ENCODE peak calls at places on chromosomes 13 and 19, in eight cellular contexts. H is cardiac muscle cell; O is tibial artery; L is effector memory CD4-positive, alpha-beta T cell; D is left ventricle myocardium inferior; I is left lung; P is CD8-positive, alpha-beta memory T cell; M is uterus. C is an unnamed sample.
A peak's percentile ranks its signal among the peaks of the same experiment; 100 is the strongest.

GRCh38 chr19:49758292-49758691 is 4.8 kb downstream of the TSKS start:
- DNase-seq in L (no peak), H (no peak), P (no peak), O (no peak), D (no peak), I (no peak), M (no peak), C (no peak)

GRCh38 chr19:29664753-29665214 is 477 bp upstream of the PLEKHF1 start:
- DNase-seq in L (no peak), P (no peak), O (no peak), H (no peak), M (no peak), D (no peak), I (no peak), C (no peak)

GRCh38 chr19:10835089-10835753 is 791 bp downstream of the TMED1 start:
- DNase-seq in O (no peak), H (no peak), M (no peak), D (no peak), L (no peak), I (no peak), P (no peak), C (no peak)

GRCh38 chr19:6108721-6109633 is 1.3 kb downstream of the RFX2 start:
- DNase-seq in L (peak; percentile 26), P (peak; percentile 27), O (peak; percentile 90), H (no peak), D (peak; percentile 63), M (peak; percentile 80), I (peak; percentile 72), C (no peak)

GRCh38 chr13:79749556-79749955 is 268.6 kb downstream of the NDFIP2 start:
- DNase-seq in M (no peak), L (no peak), D (no peak), O (no peak), I (no peak), P (no peak), H (no peak), C (no peak)

GRCh38 chr13:106133025-106133424 is 402.4 kb downstream of the EFNB2 start:
- DNase-seq in P (no peak), I (no peak), D (no peak), L (no peak), H (no peak), O (no peak), M (no peak), C (no peak)

GRCh38 chr19:54430306-54431254 is 15.3 kb downstream of the TTYH1 start:
- DNase-seq in P (peak; percentile 40), D (peak; percentile 47), H (peak; percentile 89), M (no peak), I (no peak), O (no peak), L (no peak), C (peak; percentile 20)

GRCh38 chr13:51682691-51683090 is 98.4 kb downstream of the WDFY2 start:
- DNase-seq in M (no peak), I (no peak), L (no peak), O (no peak), P (no peak), H (no peak), D (no peak), C (no peak)

GRCh38 chr13:114124486-114124885 is 7.9 kb downstream of the RASA3 start:
- DNase-seq in L (no peak), O (no peak), M (no peak), H (no peak), D (no peak), I (no peak), P (no peak), C (no peak)

GRCh38 chr19:53945441-53945840 is 17.3 kb upstream of the CACNG8 start:
- DNase-seq in M (no peak), I (no peak), H (no peak), D (no peak), P (no peak), L (no peak), O (no peak), C (peak; percentile 28)

GRCh38 chr19:44725684-44726083 is 22.8 kb upstream of the BCL3 start:
- DNase-seq in D (no peak), H (no peak), L (no peak), P (no peak), O (no peak), I (no peak), M (no peak), C (no peak)

GRCh38 chr19:11295665-11296245 is at the start of gene TSPAN16:
- DNase-seq in M (no peak), I (no peak), O (no peak), P (no peak), L (no peak), H (no peak), D (no peak), C (no peak)

GRCh38 chr13:38265135-38265497 is 84.5 kb upstream of the UFM1 start:
- DNase-seq in I (peak; percentile 70), O (no peak), P (no peak), H (no peak), L (no peak), M (no peak), D (no peak), C (no peak)

GRCh38 chr13:31179754-31180153 is 18.1 kb upstream of the HSPH1 start:
- DNase-seq in M (no peak), O (no peak), I (no peak), H (no peak), L (no peak), P (no peak), D (no peak), C (no peak)

GRCh38 chr19:20154636-20155035 is 12.4 kb upstream of the ZNF486 start:
- DNase-seq in P (no peak), I (no peak), O (no peak), L (no peak), H (no peak), M (no peak), D (no peak), C (no peak)

GRCh38 chr19:53883231-53883661 is 1.2 kb downstream of the PRKCG start:
- DNase-seq in H (no peak), D (no peak), L (no peak), P (no peak), O (no peak), I (no peak), M (no peak), C (no peak)

GRCh38 chr13:53254495-53254894 is 225.9 kb downstream of the OLFM4 start:
- DNase-seq in D (no peak), H (peak; percentile 80), P (no peak), O (no peak), L (no peak), I (no peak), M (no peak), C (peak; percentile 11)

GRCh38 chr13:41345921-41346589 is 35.0 kb downstream of the NAA16 start:
- DNase-seq in D (no peak), P (no peak), O (no peak), I (no peak), H (no peak), L (no peak), M (no peak), C (no peak)

GRCh38 chr19:28358604-28359003 is 854.3 kb downstream of the UQCRFS1 start:
- DNase-seq in D (no peak), I (no peak), P (no peak), L (no peak), M (no peak), H (no peak), O (no peak), C (no peak)

GRCh38 chr13:110012102-110012739 is 225.8 kb upstream of the IRS2 start:
- DNase-seq in H (no peak), D (no peak), O (no peak), M (no peak), P (no peak), I (peak; percentile 39), L (no peak), C (no peak)

GRCh38 chr13:27211771-27212364 is 39.5 kb upstream of the RPL21 start:
- DNase-seq in L (no peak), D (no peak), P (no peak), H (no peak), O (no peak), I (no peak), M (no peak), C (no peak)

GRCh38 chr19:45492137-45492626 is 4.7 kb downstream of the RTN2 start:
- DNase-seq in D (no peak), M (no peak), L (no peak), H (no peak), P (no peak), I (no peak), O (no peak), C (no peak)

GRCh38 chr19:47226426-47227346 is 4.3 kb downstream of the BBC3 start:
- DNase-seq in O (peak; percentile 93), I (peak; percentile 94), P (peak; percentile 59), L (peak; percentile 45), M (peak; percentile 75), D (peak; percentile 89), H (peak; percentile 32), C (peak; percentile 68)

GRCh38 chr19:45716314-45717130 is 14.2 kb downstream of the FBXO46 start:
- DNase-seq in H (peak; percentile 18), O (no peak), P (no peak), D (no peak), M (peak; percentile 22), L (no peak), I (no peak), C (no peak)

GRCh38 chr19:6070179-6071102 is 39.9 kb downstream of the RFX2 start:
- DNase-seq in P (no peak), D (no peak), M (no peak), I (no peak), H (no peak), O (peak; percentile 54), L (no peak), C (no peak)

GRCh38 chr19:46210634-46211033 is 18.9 kb upstream of the IGFL1 start:
- DNase-seq in O (no peak), P (no peak), L (no peak), I (no peak), D (no peak), M (no peak), H (no peak), C (no peak)

GRCh38 chr13:103395140-103395539 is 328.9 kb upstream of the SLC10A2 start:
- DNase-seq in P (no peak), D (no peak), M (no peak), L (no peak), O (no peak), H (no peak), I (no peak), C (no peak)
- H3K4me3 ChIP-seq in P (no peak overlapping the region), D (no peak overlapping the region), M (no peak overlapping the region), L (no peak overlapping the region), O (no peak overlapping the region), H (no peak overlapping the region), I (no peak overlapping the region), C (no peak overlapping the region)

GRCh38 chr19:38666662-38667448 is 19.4 kb downstream of the ACTN4 start:
- DNase-seq in I (no peak), M (no peak), H (peak; percentile 30), D (no peak), O (peak; percentile 83), P (no peak), L (no peak), C (no peak)
- H3K4me3 ChIP-seq in I (no peak overlapping the region), M (no peak overlapping the region), H (no peak overlapping the region), D (peak overlapping the region; percentile 48), O (no peak overlapping the region), P (no peak overlapping the region), L (no peak overlapping the region), C (no peak overlapping the region)

GRCh38 chr19:2046046-2046907 is 4.8 kb downstream of the MKNK2 start:
- DNase-seq in L (no peak), O (no peak), D (no peak), M (no peak), P (no peak), I (no peak), H (no peak), C (no peak)
- H3K4me3 ChIP-seq in L (no peak overlapping the region), O (no peak overlapping the region), D (peak overlapping the region; percentile 32), M (no peak overlapping the region), P (no peak overlapping the region), I (no peak overlapping the region), H (no peak overlapping the region), C (no peak overlapping the region)

GRCh38 chr19:38655148-38655824 is 7.8 kb downstream of the ACTN4 start:
- DNase-seq in I (no peak), O (no peak), P (no peak), L (no peak), D (no peak), M (no peak), H (no peak), C (no peak)
- H3K4me3 ChIP-seq in I (no peak overlapping the region), O (peak overlapping the region; percentile 97), P (no peak overlapping the region), L (no peak overlapping the region), D (peak overlapping the region; percentile 94), M (no peak overlapping the region), H (no peak overlapping the region), C (no peak overlapping the region)

C was measured in Jurkat, Clone E6-1.